ENCODE peak calls at places on chromosomes 12 and 14, in ten cellular contexts. One of them, this sample, is unnamed.

GRCh38 chr12:3323002-3323685 is 167.9 kb upstream of the PRMT8 start:
- DNase-seq in H9: no peak
- DNase-seq in breast epithelium: no peak
- DNase-seq in left ventricle myocardium inferior: no peak
- DNase-seq in upper lobe of left lung: no peak
- DNase-seq in adrenal gland: no peak
- DNase-seq in ovary: no peak
- DNase-seq in A549: no peak
- DNase-seq in Calu3: no peak
- DNase-seq in CD4-positive, alpha-beta T cell: no peak
- DNase-seq in this sample: no peak

GRCh38 chr14:22536853-22537338 is 52.1 kb downstream of the DAD1 start:
- DNase-seq in adrenal gland: peak; percentile 82
- DNase-seq in left ventricle myocardium inferior: no peak
- DNase-seq in H9: no peak
- DNase-seq in Calu3: peak; percentile 78
- DNase-seq in ovary: no peak
- DNase-seq in CD4-positive, alpha-beta T cell: peak; percentile 74
- DNase-seq in A549: peak; percentile 81
- DNase-seq in breast epithelium: peak; percentile 74
- DNase-seq in upper lobe of left lung: peak; percentile 85
- DNase-seq in this sample: peak; percentile 40

GRCh38 chr14:31300296-31300695 is 92.7 kb upstream of the HECTD1 start:
- DNase-seq in CD4-positive, alpha-beta T cell: no peak
- DNase-seq in ovary: no peak
- DNase-seq in H9: peak; percentile 41
- DNase-seq in adrenal gland: no peak
- DNase-seq in left ventricle myocardium inferior: no peak
- DNase-seq in upper lobe of left lung: no peak
- DNase-seq in breast epithelium: no peak
- DNase-seq in Calu3: no peak
- DNase-seq in A549: peak; percentile 21
- DNase-seq in this sample: no peak

GRCh38 chr14:68669644-68670343 is 123.1 kb downstream of the ZFP36L1 start:
- DNase-seq in CD4-positive, alpha-beta T cell: no peak
- DNase-seq in left ventricle myocardium inferior: no peak
- DNase-seq in Calu3: no peak
- DNase-seq in upper lobe of left lung: peak; percentile 18
- DNase-seq in H9: no peak
- DNase-seq in A549: no peak
- DNase-seq in adrenal gland: no peak
- DNase-seq in breast epithelium: no peak
- DNase-seq in ovary: peak; percentile 23
- DNase-seq in this sample: no peak

GRCh38 chr12:75011120-75011519 is 198.5 kb downstream of the KCNC2 start:
- DNase-seq in breast epithelium: no peak
- DNase-seq in ovary: no peak
- DNase-seq in upper lobe of left lung: no peak
- DNase-seq in A549: no peak
- DNase-seq in left ventricle myocardium inferior: no peak
- DNase-seq in CD4-positive, alpha-beta T cell: no peak
- DNase-seq in adrenal gland: no peak
- DNase-seq in Calu3: peak; percentile 17
- DNase-seq in H9: no peak
- DNase-seq in this sample: no peak

GRCh38 chr12:32240833-32241232 is 134.2 kb downstream of the BICD1 start:
- DNase-seq in left ventricle myocardium inferior: no peak
- DNase-seq in ovary: no peak
- DNase-seq in adrenal gland: no peak
- DNase-seq in CD4-positive, alpha-beta T cell: no peak
- DNase-seq in Calu3: no peak
- DNase-seq in breast epithelium: no peak
- DNase-seq in A549: no peak
- DNase-seq in H9: no peak
- DNase-seq in upper lobe of left lung: no peak
- DNase-seq in this sample: no peak

GRCh38 chr14:24137529-24138395 is 1.8 kb downstream of the PSME1 start:
- DNase-seq in adrenal gland: no peak
- DNase-seq in breast epithelium: no peak
- DNase-seq in H9: no peak
- DNase-seq in left ventricle myocardium inferior: no peak
- DNase-seq in Calu3: no peak
- DNase-seq in CD4-positive, alpha-beta T cell: no peak
- DNase-seq in ovary: no peak
- DNase-seq in upper lobe of left lung: no peak
- DNase-seq in A549: no peak
- DNase-seq in this sample: no peak

GRCh38 chr12:67621112-67621511 is 27.4 kb upstream of the DYRK2 start:
- DNase-seq in ovary: no peak
- DNase-seq in Calu3: no peak
- DNase-seq in A549: no peak
- DNase-seq in upper lobe of left lung: no peak
- DNase-seq in adrenal gland: no peak
- DNase-seq in H9: no peak
- DNase-seq in breast epithelium: no peak
- DNase-seq in left ventricle myocardium inferior: no peak
- DNase-seq in CD4-positive, alpha-beta T cell: no peak
- DNase-seq in this sample: no peak

GRCh38 chr12:122184522-122184921 is 1.6 kb downstream of the LRRC43 start:
- DNase-seq in adrenal gland: no peak
- DNase-seq in CD4-positive, alpha-beta T cell: no peak
- DNase-seq in A549: no peak
- DNase-seq in left ventricle myocardium inferior: no peak
- DNase-seq in Calu3: no peak
- DNase-seq in upper lobe of left lung: no peak
- DNase-seq in H9: no peak
- DNase-seq in breast epithelium: no peak
- DNase-seq in ovary: no peak
- DNase-seq in this sample: peak; percentile 39

GRCh38 chr14:99687284-99688209 is 3.4 kb downstream of the CYP46A1 start:
- DNase-seq in adrenal gland: no peak
- DNase-seq in ovary: peak; percentile 18
- DNase-seq in upper lobe of left lung: no peak
- DNase-seq in breast epithelium: peak; percentile 7
- DNase-seq in A549: no peak
- DNase-seq in left ventricle myocardium inferior: no peak
- DNase-seq in Calu3: peak; percentile 41
- DNase-seq in H9: peak; percentile 84
- DNase-seq in CD4-positive, alpha-beta T cell: peak; percentile 37
- DNase-seq in this sample: no peak

GRCh38 chr14:53842938-53843337 is 113.7 kb downstream of the BMP4 start:
- DNase-seq in A549: peak; percentile 91
- DNase-seq in H9: no peak
- DNase-seq in CD4-positive, alpha-beta T cell: no peak
- DNase-seq in Calu3: peak; percentile 75
- DNase-seq in breast epithelium: no peak
- DNase-seq in ovary: no peak
- DNase-seq in upper lobe of left lung: no peak
- DNase-seq in left ventricle myocardium inferior: no peak
- DNase-seq in adrenal gland: no peak
- DNase-seq in this sample: no peak

DNA sequence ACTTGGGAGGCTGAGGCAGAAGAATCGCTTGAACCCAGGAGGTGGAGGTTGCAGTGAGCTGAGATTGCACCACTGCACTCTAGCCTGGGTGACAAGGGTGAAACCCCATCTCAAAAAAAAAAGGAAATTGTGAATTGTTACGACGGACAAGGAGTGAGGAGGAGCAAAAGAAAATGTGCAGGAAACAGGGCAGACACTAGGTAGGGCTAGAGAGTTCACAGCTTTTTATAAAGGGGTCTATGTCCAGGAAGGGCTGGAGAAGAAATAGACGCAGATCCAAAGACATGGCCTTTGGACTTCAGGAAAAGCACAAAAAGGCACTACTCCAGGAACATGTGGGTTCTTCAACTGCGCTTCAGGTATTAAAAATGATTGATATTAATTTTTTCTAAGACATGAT is 34.4 kb downstream of the ATG14 start:
- DNase-seq in H9: no peak
- DNase-seq in adrenal gland: no peak
- DNase-seq in A549: no peak
- DNase-seq in breast epithelium: no peak
- DNase-seq in CD4-positive, alpha-beta T cell: no peak
- DNase-seq in left ventricle myocardium inferior: no peak
- DNase-seq in Calu3: no peak
- DNase-seq in upper lobe of left lung: no peak
- DNase-seq in ovary: no peak
- DNase-seq in this sample: no peak
- TF ChIP-seq CTCF in H9: peak; percentile 36
- TF ChIP-seq CTCF in adrenal gland: no peak
- TF ChIP-seq CTCF in A549: no peak
- TF ChIP-seq CTCF in breast epithelium: no peak
- TF ChIP-seq CTCF in CD4-positive, alpha-beta T cell: no peak
- TF ChIP-seq CTCF in left ventricle myocardium inferior: no peak
- TF ChIP-seq CTCF in Calu3: no peak
- TF ChIP-seq CTCF in upper lobe of left lung: no peak
- TF ChIP-seq CTCF in ovary: no peak
- TF ChIP-seq CTCF in this sample: no peak

GRCh38 chr12:15152864-15153263 is 68.4 kb downstream of the RERG start:
- DNase-seq in A549: peak; percentile 48
- DNase-seq in CD4-positive, alpha-beta T cell: no peak
- DNase-seq in H9: no peak
- DNase-seq in adrenal gland: no peak
- DNase-seq in Calu3: no peak
- DNase-seq in left ventricle myocardium inferior: no peak
- DNase-seq in ovary: no peak
- DNase-seq in breast epithelium: no peak
- DNase-seq in upper lobe of left lung: no peak
- DNase-seq in this sample: no peak

GRCh38 chr12:15154108-15154507 is 67.1 kb downstream of the RERG start:
- DNase-seq in Calu3: no peak
- DNase-seq in ovary: no peak
- DNase-seq in adrenal gland: no peak
- DNase-seq in upper lobe of left lung: no peak
- DNase-seq in CD4-positive, alpha-beta T cell: no peak
- DNase-seq in breast epithelium: no peak
- DNase-seq in left ventricle myocardium inferior: no peak
- DNase-seq in H9: no peak
- DNase-seq in A549: no peak
- DNase-seq in this sample: no peak

GRCh38 chr12:15151141-15152091 is 69.8 kb downstream of the RERG start:
- DNase-seq in left ventricle myocardium inferior: no peak
- DNase-seq in Calu3: peak; percentile 49
- DNase-seq in ovary: no peak
- DNase-seq in adrenal gland: no peak
- DNase-seq in breast epithelium: no peak
- DNase-seq in A549: peak; percentile 32
- DNase-seq in H9: no peak
- DNase-seq in upper lobe of left lung: no peak
- DNase-seq in CD4-positive, alpha-beta T cell: no peak
- DNase-seq in this sample: no peak

GRCh38 chr12:15155271-15155670 is 65.9 kb downstream of the RERG start:
- DNase-seq in A549: no peak
- DNase-seq in CD4-positive, alpha-beta T cell: no peak
- DNase-seq in H9: no peak
- DNase-seq in Calu3: no peak
- DNase-seq in breast epithelium: peak; percentile 35
- DNase-seq in adrenal gland: peak; percentile 63
- DNase-seq in ovary: no peak
- DNase-seq in left ventricle myocardium inferior: no peak
- DNase-seq in upper lobe of left lung: no peak
- DNase-seq in this sample: no peak

GRCh38 chr12:15152456-15152855 is 68.8 kb downstream of the RERG start:
- DNase-seq in adrenal gland: peak; percentile 42
- DNase-seq in H9: no peak
- DNase-seq in Calu3: no peak
- DNase-seq in CD4-positive, alpha-beta T cell: no peak
- DNase-seq in left ventricle myocardium inferior: no peak
- DNase-seq in upper lobe of left lung: no peak
- DNase-seq in A549: peak; percentile 20
- DNase-seq in ovary: no peak
- DNase-seq in breast epithelium: no peak
- DNase-seq in this sample: no peak
- TF ChIP-seq CTCF in adrenal gland: peak; percentile 52
- TF ChIP-seq CTCF in H9: no peak
- TF ChIP-seq CTCF in Calu3: no peak
- TF ChIP-seq CTCF in CD4-positive, alpha-beta T cell: no peak
- TF ChIP-seq CTCF in left ventricle myocardium inferior: peak; percentile 39
- TF ChIP-seq CTCF in upper lobe of left lung: peak; percentile 16
- TF ChIP-seq CTCF in A549: no peak
- TF ChIP-seq CTCF in ovary: peak; percentile 25
- TF ChIP-seq CTCF in breast epithelium: peak; percentile 47
- TF ChIP-seq CTCF in this sample: no peak

DNA sequence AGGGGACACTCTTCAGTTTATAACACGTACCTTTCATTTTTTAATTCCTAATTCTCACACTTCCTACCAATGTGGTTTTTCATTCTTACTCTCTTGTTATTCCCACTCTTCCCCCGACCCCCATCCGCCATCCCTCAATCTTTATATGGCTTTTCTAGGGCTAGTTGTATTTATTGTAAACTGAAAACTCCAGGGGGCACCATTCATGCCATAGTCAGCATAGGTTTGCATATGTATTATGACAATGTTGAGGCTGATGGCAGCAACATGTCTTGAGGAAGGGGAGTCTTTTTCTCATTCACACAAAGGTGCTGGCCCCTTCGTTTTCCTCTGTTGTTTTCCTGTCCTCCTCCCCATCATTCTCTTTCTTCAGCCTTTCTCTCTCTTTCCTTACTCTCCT is 27.7 kb upstream of the LTA4H start:
- DNase-seq in CD4-positive, alpha-beta T cell: no peak
- DNase-seq in A549: peak; percentile 44
- DNase-seq in ovary: no peak
- DNase-seq in left ventricle myocardium inferior: no peak
- DNase-seq in breast epithelium: no peak
- DNase-seq in adrenal gland: no peak
- DNase-seq in H9: no peak
- DNase-seq in upper lobe of left lung: no peak
- DNase-seq in Calu3: no peak
- DNase-seq in this sample: no peak
- TF ChIP-seq CTCF in CD4-positive, alpha-beta T cell: peak; percentile 39
- TF ChIP-seq CTCF in A549: peak; percentile 31
- TF ChIP-seq CTCF in ovary: no peak
- TF ChIP-seq CTCF in left ventricle myocardium inferior: no peak
- TF ChIP-seq CTCF in breast epithelium: no peak
- TF ChIP-seq CTCF in adrenal gland: no peak
- TF ChIP-seq CTCF in H9: no peak
- TF ChIP-seq CTCF in upper lobe of left lung: peak; percentile 12
- TF ChIP-seq CTCF in Calu3: no peak
- TF ChIP-seq CTCF in this sample: no peak

GRCh38 chr12:92943482-92944250 is 14.6 kb upstream of the EEA1 start:
- DNase-seq in left ventricle myocardium inferior: no peak
- DNase-seq in A549: no peak
- DNase-seq in CD4-positive, alpha-beta T cell: no peak
- DNase-seq in upper lobe of left lung: no peak
- DNase-seq in adrenal gland: no peak
- DNase-seq in H9: no peak
- DNase-seq in ovary: no peak
- DNase-seq in Calu3: no peak
- DNase-seq in breast epithelium: no peak
- DNase-seq in this sample: no peak
- TF ChIP-seq CTCF in left ventricle myocardium inferior: no peak
- TF ChIP-seq CTCF in A549: peak; percentile 28
- TF ChIP-seq CTCF in CD4-positive, alpha-beta T cell: no peak
- TF ChIP-seq CTCF in upper lobe of left lung: no peak
- TF ChIP-seq CTCF in adrenal gland: no peak
- TF ChIP-seq CTCF in H9: peak; percentile 24
- TF ChIP-seq CTCF in ovary: no peak
- TF ChIP-seq CTCF in Calu3: no peak
- TF ChIP-seq CTCF in breast epithelium: no peak
- TF ChIP-seq CTCF in this sample: no peak

GRCh38 chr12:54658306-54659264 is 10.4 kb upstream of the DCD start:
- DNase-seq in A549: peak; percentile 62
- DNase-seq in left ventricle myocardium inferior: peak; percentile 18
- DNase-seq in Calu3: peak; percentile 59
- DNase-seq in H9: peak; percentile 92
- DNase-seq in upper lobe of left lung: no peak
- DNase-seq in CD4-positive, alpha-beta T cell: peak; percentile 12
- DNase-seq in ovary: no peak
- DNase-seq in breast epithelium: no peak
- DNase-seq in adrenal gland: peak; percentile 27
- DNase-seq in this sample: no peak
- TF ChIP-seq CTCF in A549: peak; percentile 37
- TF ChIP-seq CTCF in left ventricle myocardium inferior: peak; percentile 55
- TF ChIP-seq CTCF in Calu3: peak; percentile 37
- TF ChIP-seq CTCF in H9: peak; percentile 88
- TF ChIP-seq CTCF in upper lobe of left lung: no peak
- TF ChIP-seq CTCF in CD4-positive, alpha-beta T cell: peak; percentile 49
- TF ChIP-seq CTCF in ovary: no peak
- TF ChIP-seq CTCF in breast epithelium: no peak
- TF ChIP-seq CTCF in adrenal gland: peak; percentile 21
- TF ChIP-seq CTCF in this sample: peak; percentile 54

This sample was measured in natural killer cell.